ENCODE peak calls at places on chromosomes 7 and 10, in four cellular contexts. R is HCT116, W is H1, F is K562. V is an unnamed sample. For H3K4me1, the result is how much of the 10 kb centered on the place peaks cover.

GRCh38 chr10:11335167-11335652 is 276.2 kb downstream of the USP6NL start:
- DNase-seq in R (no peak), W (no peak), F (no peak), V (no peak)

GRCh38 chr10:87590705-87591588 is 68.7 kb upstream of the PAPSS2 start:
- DNase-seq in R (no peak), W (no peak), F (no peak), V (no peak)

GRCh38 chr7:136470179-136470578 is 398.3 kb upstream of the CHRM2 start:
- DNase-seq in R (no peak), W (no peak), F (no peak), V (no peak)

GRCh38 chr7:82156168-82156567 is 287.4 kb downstream of the CACNA2D1 start:
- DNase-seq in R (no peak), W (no peak), F (no peak), V (no peak)

GRCh38 chr10:61942997-61943457 is 41.5 kb downstream of the ARID5B start:
- DNase-seq in R (no peak), W (no peak), F (no peak), V (peak)

GRCh38 chr7:44333971-44334733 is 8.8 kb upstream of the CAMK2B start:
- DNase-seq in R (no peak), W (no peak), F (no peak), V (no peak)

GRCh38 chr10:16777473-16778370 is 39.5 kb downstream of the RSU1 start:
- DNase-seq in R (peak), W (no peak), F (peak), V (peak)

GRCh38 chr7:99607548-99607947 is 9.2 kb upstream of the ZSCAN25 start:
- DNase-seq in R (no peak), W (no peak), F (no peak), V (no peak)

GRCh38 chr10:74328388-74328787 is 177.4 kb downstream of the ADK start:
- DNase-seq in R (no peak), W (no peak), F (no peak), V (no peak)

GRCh38 chr10:28796606-28797512 is 119.5 kb downstream of the BAMBI start:
- DNase-seq in R (no peak), W (no peak), F (peak), V (no peak)

GRCh38 chr7:24862461-24862860 is 105.2 kb upstream of the GSDME start:
- DNase-seq in R (no peak), W (no peak), F (no peak), V (no peak)

GRCh38 chr7:124720195-124720594 is 45.4 kb downstream of the GPR37 start:
- DNase-seq in R (no peak), W (peak), F (no peak), V (no peak)

GRCh38 chr7:81638216-81638615 is 131.6 kb downstream of the HGF start:
- DNase-seq in R (no peak), W (no peak), F (no peak), V (peak)

GRCh38 chr10:32156031-32156495 is 99.8 kb upstream of the KIF5B start:
- DNase-seq in R (no peak), W (no peak), F (no peak), V (no peak)

GRCh38 chr7:77760809-77761453 is 37.3 kb downstream of the TMEM60 start:
- DNase-seq in R (no peak), W (no peak), F (no peak), V (no peak)

GRCh38 chr10:90857635-90858488 is at the start of gene HTR7:
- DNase-seq in R (no peak), W (no peak), F (peak), V (peak)

GRCh38 chr7:76193478-76193877 is 8.2 kb upstream of the SRRM3 start:
- DNase-seq in R (no peak), W (no peak), F (no peak), V (no peak)

GRCh38 chr7:132650498-132650897 is 74.2 kb upstream of the PLXNA4 start:
- DNase-seq in R (no peak), W (no peak), F (no peak), V (no peak)

GRCh38 chr7:372546-372938 is 82.6 kb downstream of the FOXL3 start:
- DNase-seq in R (no peak), W (no peak), F (no peak), V (no peak)

GRCh38 chr10:124323145-124323725 is 95.5 kb downstream of the OAT start:
- DNase-seq in R (no peak), W (no peak), F (no peak), V (no peak)

GRCh38 chr10:78905940-78906308 is 162.8 kb upstream of the ZMIZ1 start:
- DNase-seq in R (no peak), W (no peak), F (no peak), V (no peak)

GRCh38 chr10:78386495-78386894 is 352.8 kb downstream of the RPS24 start:
- DNase-seq in R (no peak), W (no peak), F (no peak), V (no peak)

GRCh38 chr10:125158528-125159485 is 1.6 kb downstream of the CTBP2 start:
- DNase-seq in R (no peak), W (no peak), F (peak), V (peak)

GRCh38 chr7:16367115-16367514 is 54.2 kb downstream of the CRPPA start:
- DNase-seq in R (no peak), W (no peak), F (no peak), V (no peak)

GRCh38 chr10:75304740-75305380 is 69.1 kb upstream of the COMTD1 start:
- DNase-seq in R (no peak), W (no peak), F (no peak), V (no peak)

GRCh38 chr7:132655071-132655761 is 78.9 kb upstream of the PLXNA4 start:
- DNase-seq in R (no peak), W (no peak), F (no peak), V (peak)

GRCh38 chr10:119267384-119267783 is 60.0 kb downstream of the GRK5 start:
- DNase-seq in R (no peak), W (no peak), F (no peak), V (no peak)

GRCh38 chr7:142859829-142860228 is 5.0 kb downstream of the EPHB6 start:
- DNase-seq in R (no peak), W (no peak), F (no peak), V (no peak)

GRCh38 chr7:75048435-75049379 is 24.9 kb downstream of the RCC1L start:
- DNase-seq in R (no peak), W (no peak), F (no peak), V (no peak)

GRCh38 chr7:70542750-70543376 is 589.1 kb upstream of the GALNT17 start:
- DNase-seq in R (no peak), W (no peak), F (no peak), V (no peak)

GRCh38 chr7:70092314-70093303 is 494.3 kb downstream of the AUTS2 start:
- DNase-seq in R (no peak), W (no peak), F (no peak), V (no peak)

GRCh38 chr7:50669890-50670289 is 104.7 kb upstream of the DDC start:
- DNase-seq in R (no peak), W (no peak), F (no peak), V (no peak)

GRCh38 chr7:2807846-2808772 is 36.0 kb downstream of the GNA12 start:
- DNase-seq in R (no peak), W (no peak), F (no peak), V (no peak)

GRCh38 chr7:151017953-151018420 is 6.3 kb downstream of the ATG9B start:
- DNase-seq in R (no peak), W (no peak), F (peak), V (peak)

DNA sequence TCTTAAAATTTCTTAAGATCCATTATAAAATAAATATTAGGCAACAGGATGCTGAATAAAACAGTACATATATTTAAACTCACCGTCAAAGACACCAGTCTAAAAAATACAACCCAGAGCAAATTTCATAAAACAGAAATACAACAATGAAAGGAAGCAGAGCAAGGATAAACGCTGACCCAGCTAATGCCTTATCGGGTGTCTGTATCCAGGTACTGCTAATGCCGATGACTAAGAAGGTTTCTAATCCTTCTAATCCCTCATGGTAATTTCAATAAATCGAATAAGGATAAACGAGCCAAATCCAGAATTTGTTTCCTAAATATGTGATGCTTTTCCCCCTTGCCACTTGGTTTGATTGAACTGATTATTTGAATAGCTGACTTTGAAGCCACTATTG is 1.7 kb downstream of the HYCC1 start:
- DNase-seq in R (no peak), W (no peak), F (no peak), V (peak)
- H3K9ac ChIP-seq in R (no peak), W (no peak), F (no peak), V (peak)

GRCh38 chr10:132924046-132924952 is 18.1 kb downstream of the CFAP46 start:
- DNase-seq in R (no peak), W (no peak), F (no peak), V (no peak)
- TF ChIP-seq POLR2AphosphoS5 in R (no peak), W (no peak), F (no peak), V (no peak)

DNA sequence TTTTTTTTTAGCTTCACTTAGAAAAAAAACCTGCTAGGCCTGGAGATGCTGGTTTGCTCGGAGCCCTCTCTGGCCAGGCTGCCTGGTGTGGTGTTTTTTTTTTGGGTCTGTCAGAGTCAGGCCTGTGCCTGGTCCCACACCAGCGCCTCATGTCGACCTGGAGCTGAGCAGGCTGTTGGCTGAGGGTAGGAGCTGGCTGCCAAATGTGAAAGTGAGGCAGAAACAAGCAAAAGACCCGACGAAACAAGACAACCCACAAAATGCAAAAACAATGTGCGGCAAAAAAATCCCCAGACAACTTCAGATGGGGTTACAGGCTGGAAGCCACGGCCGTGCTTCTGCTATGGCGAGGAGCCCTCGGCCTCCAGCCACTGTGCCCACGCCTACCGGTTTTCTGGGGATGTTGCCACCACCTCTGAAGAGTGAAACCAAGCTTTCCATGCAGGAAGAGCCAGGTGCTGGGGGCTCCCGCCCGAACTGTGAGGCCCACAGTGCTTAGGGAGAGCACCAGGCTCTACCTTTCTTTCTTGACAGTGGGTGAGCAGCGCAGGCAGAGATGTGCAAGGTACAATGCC is 60.0 kb upstream of the EFCAB10 start:
- DNase-seq in R (no peak), W (no peak), F (no peak), V (no peak)
- H3K4me1 ChIP-seq in R (under half), W (under half), F (under half), V (under half)

GRCh38 chr7:106775552-106775936 is 89.5 kb upstream of the PIK3CG start:
- DNase-seq in R (peak), W (no peak), F (peak), V (peak)
- H3K9ac ChIP-seq in R (peak), W (no peak), F (peak), V (peak)

GRCh38 chr7:88278881-88279280 is 27.8 kb downstream of the STEAP4 start:
- DNase-seq in R (no peak), W (no peak), F (no peak), V (peak)
- TF ChIP-seq POLR2AphosphoS5 in R (no peak), W (no peak), F (no peak), V (no peak)

GRCh38 chr10:3068968-3069737 is 1.8 kb downstream of the PFKP start:
- DNase-seq in R (no peak), W (no peak), F (peak), V (no peak)
- H3K4me1 ChIP-seq in R (half or more), W (under half), F (half or more), V (under half)

DNA sequence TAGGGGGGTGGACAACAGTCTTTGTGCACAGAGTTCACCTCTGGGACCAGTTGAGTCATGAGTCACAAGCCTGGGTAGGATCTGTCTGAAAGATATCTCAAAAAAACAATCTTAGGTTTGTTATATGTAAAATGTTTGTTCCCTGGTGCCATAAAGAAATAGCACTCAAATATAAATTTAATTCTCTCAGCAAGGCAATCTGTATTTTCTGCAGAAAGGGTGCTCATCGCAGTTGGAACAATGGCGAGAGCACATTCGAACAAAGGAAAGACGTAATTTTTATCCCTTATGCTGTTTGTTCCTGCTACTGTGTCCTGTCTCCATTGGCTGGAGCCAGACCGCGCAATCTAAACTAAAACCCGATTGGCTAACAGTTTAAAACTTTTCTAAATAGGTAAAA is 63.7 kb downstream of the GALNT11 start:
- DNase-seq in R (no peak), W (no peak), F (no peak), V (no peak)
- H3K9ac ChIP-seq in R (no peak), W (no peak), F (no peak), V (no peak)

V was measured in endothelial cell of umbilical vein.